ENCODE peak calls at places on chromosomes 4 and X, in six cellular contexts. L is RPMI8226; B is activated T-cell treated with anti-CD3 and anti-CD28 coated beads for 48 hours; Q is epithelial cell of esophagus; V is CD4-positive, alpha-beta T cell; R is esophagus muscularis mucosa. T is an unnamed sample.

GRCh38 chrX:103758555-103758954 is 18.1 kb upstream of the PLP1 start:
- DNase-seq in Q (no peak), L (no peak), B (no peak), V (no peak), R (no peak), T (no peak)

GRCh38 chrX:10015711-10016515 is 48.8 kb downstream of the CLDN34 start:
- DNase-seq in R (no peak), L (peak), Q (no peak), V (no peak), B (no peak), T (no peak)

GRCh38 chr4:88938138-88938537 is 118.8 kb downstream of the FAM13A start:
- DNase-seq in V (no peak), L (no peak), R (no peak), Q (peak), B (no peak), T (no peak)

GRCh38 chrX:7889680-7890079 is 37.5 kb downstream of the PNPLA4 start:
- DNase-seq in Q (peak), L (no peak), R (no peak), B (no peak), V (no peak), T (no peak)

GRCh38 chrX:38438321-38438720 is 85.9 kb downstream of the OTC start:
- DNase-seq in B (no peak), L (no peak), Q (no peak), R (no peak), V (no peak), T (no peak)

GRCh38 chr4:174122705-174123104 is 160.8 kb downstream of the FBXO8 start:
- DNase-seq in B (no peak), Q (no peak), L (no peak), R (no peak), V (no peak), T (no peak)

GRCh38 chr4:128582319-128582948 is 227.1 kb upstream of the JADE1 start:
- DNase-seq in Q (no peak), V (no peak), B (no peak), L (no peak), R (no peak), T (no peak)

GRCh38 chrX:18997916-18998315 is 14.0 kb upstream of the PHKA2 start:
- DNase-seq in B (no peak), V (no peak), L (no peak), Q (no peak), R (no peak), T (no peak)

GRCh38 chrX:28135378-28136047 is 154.3 kb upstream of the DCAF8L1 start:
- DNase-seq in B (no peak), L (no peak), V (no peak), R (no peak), Q (peak), T (no peak)

GRCh38 chr4:141912831-141913230 is 276.4 kb downstream of the IL15 start:
- DNase-seq in R (no peak), V (no peak), B (no peak), L (peak), Q (peak), T (no peak)

GRCh38 chr4:142741995-142742394 is 104.1 kb downstream of the INPP4B start:
- DNase-seq in V (no peak), B (no peak), R (no peak), Q (peak), L (no peak), T (no peak)

GRCh38 chr4:2800691-2801596 is 8.1 kb downstream of the SH3BP2 start:
- DNase-seq in R (no peak), L (no peak), V (no peak), Q (no peak), B (no peak), T (no peak)

GRCh38 chrX:120020305-120020704 is 57.2 kb downstream of the RHOXF2B start:
- DNase-seq in B (no peak), V (no peak), R (no peak), L (no peak), Q (no peak), T (no peak)

GRCh38 chrX:82218361-82218760 is 1016.5 kb downstream of the SH3BGRL start:
- DNase-seq in Q (peak), B (no peak), R (no peak), L (peak), V (no peak), T (no peak)

GRCh38 chr4:3387154-3387942 is 54.4 kb upstream of the HGFAC start:
- DNase-seq in L (peak), B (no peak), V (no peak), Q (peak), R (no peak), T (no peak)

GRCh38 chrX:11760958-11761357 is 2.9 kb downstream of the MSL3 start:
- DNase-seq in V (no peak), Q (no peak), R (no peak), B (no peak), L (no peak), T (no peak)

GRCh38 chr4:114326358-114326757 is 272.2 kb upstream of the UGT8 start:
- DNase-seq in L (no peak), Q (no peak), B (no peak), V (no peak), R (no peak), T (no peak)

GRCh38 chr4:84530871-84531270 is 31.8 kb upstream of the NKX6-1 start:
- DNase-seq in R (no peak), V (no peak), Q (peak), L (no peak), B (no peak), T (no peak)

GRCh38 chr4:142427456-142427855 is 418.6 kb downstream of the INPP4B start:
- DNase-seq in L (no peak), Q (no peak), V (no peak), R (no peak), B (no peak), T (no peak)

GRCh38 chrX:153161952-153162351 is 17.1 kb upstream of the MAGEA1 start:
- DNase-seq in B (no peak), L (no peak), R (no peak), Q (no peak), V (no peak), T (no peak)

GRCh38 chr4:155705664-155706063 is 39.0 kb downstream of the GUCY1A1 start:
- DNase-seq in R (no peak), Q (no peak), V (no peak), B (no peak), L (no peak), T (no peak)

GRCh38 chr4:115648786-115649185 is 535.4 kb upstream of the NDST4 start:
- DNase-seq in B (no peak), L (no peak), V (no peak), R (no peak), Q (no peak), T (no peak)

GRCh38 chrX:40247382-40247781 is 149.6 kb upstream of the BCOR start:
- DNase-seq in Q (no peak), B (no peak), R (no peak), L (no peak), V (no peak), T (no peak)

GRCh38 chr4:2335729-2336101 is 73.8 kb upstream of the MXD4 start:
- DNase-seq in V (no peak), B (no peak), Q (no peak), L (no peak), R (peak), T (no peak)

GRCh38 chr4:81137446-81137845 is 77.6 kb downstream of the PRKG2 start:
- DNase-seq in L (no peak), Q (no peak), R (no peak), V (no peak), B (no peak), T (no peak)

GRCh38 chr4:145618210-145618911 is 824 bp upstream of the MMAA start:
- DNase-seq in V (no peak), Q (peak), B (no peak), L (no peak), R (no peak), T (no peak)

GRCh38 chrX:64428371-64428770 is 33.1 kb upstream of the MTMR8 start:
- DNase-seq in B (no peak), R (no peak), Q (no peak), L (no peak), V (no peak), T (no peak)

GRCh38 chr4:6591781-6592180 is 16.8 kb downstream of the MAN2B2 start:
- DNase-seq in V (no peak), R (no peak), Q (no peak), L (peak), B (no peak), T (no peak)

GRCh38 chr4:185318679-185319078 is 77.0 kb downstream of the LRP2BP start:
- DNase-seq in Q (peak), V (no peak), B (no peak), L (no peak), R (no peak), T (no peak)

GRCh38 chrX:43474321-43474720 is 181.8 kb upstream of the MAOA start:
- DNase-seq in Q (peak), R (no peak), L (no peak), B (no peak), V (no peak), T (no peak)